ENCODE peak calls at places on chromosomes 4 and X, in eight cellular contexts. One of them, this sample, is unnamed.

GRCh38 chr4:166318810-166319525 is 445.9 kb downstream of the TLL1 start:
- DNase-seq in OCI-LY7: no peak
- DNase-seq in small intestine: no peak
- DNase-seq in PC-3: peak; percentile 77
- DNase-seq in PC-9: no peak
- DNase-seq in IMR-90: peak; percentile 0
- DNase-seq in K562: no peak
- DNase-seq in heart left ventricle: no peak
- DNase-seq in this sample: peak; percentile 62

GRCh38 chrX:363621-364375 is 22.9 kb downstream of the PPP2R3B start:
- DNase-seq in small intestine: no peak
- DNase-seq in PC-3: no peak
- DNase-seq in K562: no peak
- DNase-seq in heart left ventricle: no peak
- DNase-seq in OCI-LY7: no peak
- DNase-seq in PC-9: no peak
- DNase-seq in IMR-90: no peak
- DNase-seq in this sample: no peak

GRCh38 chr4:80812145-80812544 is 218.4 kb upstream of the BMP3 start:
- DNase-seq in K562: no peak
- DNase-seq in small intestine: no peak
- DNase-seq in heart left ventricle: no peak
- DNase-seq in OCI-LY7: peak; percentile 45
- DNase-seq in PC-9: no peak
- DNase-seq in PC-3: no peak
- DNase-seq in IMR-90: no peak
- DNase-seq in this sample: no peak

GRCh38 chr4:170259631-170260153 is 169.9 kb upstream of the AADAT start:
- DNase-seq in IMR-90: peak; percentile 60
- DNase-seq in small intestine: peak; percentile 88
- DNase-seq in K562: peak; percentile 53
- DNase-seq in PC-3: peak; percentile 92
- DNase-seq in PC-9: peak; percentile 63
- DNase-seq in OCI-LY7: peak; percentile 88
- DNase-seq in heart left ventricle: peak; percentile 23
- DNase-seq in this sample: peak; percentile 88

GRCh38 chr4:175469519-175469918 is 342.5 kb downstream of the GPM6A start:
- DNase-seq in PC-9: peak; percentile 37
- DNase-seq in small intestine: no peak
- DNase-seq in IMR-90: peak; percentile 21
- DNase-seq in OCI-LY7: no peak
- DNase-seq in K562: no peak
- DNase-seq in PC-3: peak; percentile 70
- DNase-seq in heart left ventricle: no peak
- DNase-seq in this sample: peak; percentile 52

GRCh38 chr4:7238300-7238960 is 46.1 kb downstream of the SORCS2 start:
- DNase-seq in PC-3: no peak
- DNase-seq in IMR-90: no peak
- DNase-seq in K562: peak; percentile 31
- DNase-seq in OCI-LY7: peak; percentile 14
- DNase-seq in PC-9: no peak
- DNase-seq in heart left ventricle: no peak
- DNase-seq in small intestine: no peak
- DNase-seq in this sample: no peak

GRCh38 chr4:48078862-48079655 is 55.0 kb downstream of the TXK start:
- DNase-seq in small intestine: no peak
- DNase-seq in PC-3: peak; percentile 54
- DNase-seq in K562: no peak
- DNase-seq in IMR-90: no peak
- DNase-seq in PC-9: no peak
- DNase-seq in heart left ventricle: no peak
- DNase-seq in OCI-LY7: no peak
- DNase-seq in this sample: no peak

GRCh38 chr4:175874290-175874689 is 62.2 kb upstream of the GPM6A start:
- DNase-seq in small intestine: no peak
- DNase-seq in heart left ventricle: no peak
- DNase-seq in PC-3: no peak
- DNase-seq in PC-9: no peak
- DNase-seq in K562: no peak
- DNase-seq in OCI-LY7: peak; percentile 8
- DNase-seq in IMR-90: no peak
- DNase-seq in this sample: no peak

GRCh38 chrX:39750798-39751197 is 347.0 kb downstream of the BCOR start:
- DNase-seq in heart left ventricle: no peak
- DNase-seq in IMR-90: no peak
- DNase-seq in PC-9: no peak
- DNase-seq in OCI-LY7: no peak
- DNase-seq in small intestine: no peak
- DNase-seq in PC-3: no peak
- DNase-seq in K562: no peak
- DNase-seq in this sample: no peak

GRCh38 chr4:102478186-102478585 is 23.0 kb upstream of the NFKB1 start:
- DNase-seq in heart left ventricle: no peak
- DNase-seq in OCI-LY7: no peak
- DNase-seq in small intestine: no peak
- DNase-seq in PC-9: peak; percentile 39
- DNase-seq in PC-3: no peak
- DNase-seq in IMR-90: no peak
- DNase-seq in K562: no peak
- DNase-seq in this sample: no peak

GRCh38 chr4:44791842-44792241 is 65.5 kb upstream of the GNPDA2 start:
- DNase-seq in K562: no peak
- DNase-seq in heart left ventricle: no peak
- DNase-seq in IMR-90: no peak
- DNase-seq in PC-3: no peak
- DNase-seq in PC-9: no peak
- DNase-seq in OCI-LY7: no peak
- DNase-seq in small intestine: no peak
- DNase-seq in this sample: no peak

GRCh38 chr4:52799813-52800212 is 48.6 kb upstream of the ERVMER34-1 start:
- DNase-seq in heart left ventricle: no peak
- DNase-seq in small intestine: no peak
- DNase-seq in PC-3: no peak
- DNase-seq in IMR-90: no peak
- DNase-seq in K562: no peak
- DNase-seq in OCI-LY7: no peak
- DNase-seq in PC-9: no peak
- DNase-seq in this sample: no peak

GRCh38 chr4:22607382-22607781 is 85.4 kb upstream of the GBA3 start:
- DNase-seq in small intestine: peak; percentile 55
- DNase-seq in PC-3: peak; percentile 62
- DNase-seq in K562: no peak
- DNase-seq in heart left ventricle: peak; percentile 29
- DNase-seq in PC-9: peak; percentile 31
- DNase-seq in IMR-90: peak; percentile 31
- DNase-seq in OCI-LY7: peak; percentile 31
- DNase-seq in this sample: peak; percentile 52

GRCh38 chr4:15913631-15913970 is 24.9 kb downstream of the FGFBP1 start:
- DNase-seq in PC-3: peak; percentile 94
- DNase-seq in OCI-LY7: no peak
- DNase-seq in PC-9: peak; percentile 42
- DNase-seq in small intestine: peak; percentile 17
- DNase-seq in heart left ventricle: no peak
- DNase-seq in IMR-90: peak; percentile 97
- DNase-seq in K562: no peak
- DNase-seq in this sample: peak; percentile 92

GRCh38 chr4:153141238-153141637 is 63.0 kb upstream of the TRIM2 start:
- DNase-seq in K562: no peak
- DNase-seq in OCI-LY7: no peak
- DNase-seq in heart left ventricle: no peak
- DNase-seq in PC-9: no peak
- DNase-seq in PC-3: no peak
- DNase-seq in IMR-90: no peak
- DNase-seq in small intestine: no peak
- DNase-seq in this sample: no peak

GRCh38 chrX:140273921-140274320 is 230.9 kb downstream of the SOX3 start:
- DNase-seq in K562: no peak
- DNase-seq in PC-3: no peak
- DNase-seq in PC-9: no peak
- DNase-seq in OCI-LY7: no peak
- DNase-seq in IMR-90: no peak
- DNase-seq in small intestine: no peak
- DNase-seq in heart left ventricle: no peak
- DNase-seq in this sample: no peak

GRCh38 chr4:28225005-28225404 is 1364.4 kb downstream of the STIM2 start:
- DNase-seq in PC-3: peak; percentile 62
- DNase-seq in OCI-LY7: peak; percentile 6
- DNase-seq in K562: no peak
- DNase-seq in small intestine: no peak
- DNase-seq in heart left ventricle: no peak
- DNase-seq in PC-9: peak; percentile 18
- DNase-seq in IMR-90: peak; percentile 67
- DNase-seq in this sample: peak; percentile 68

GRCh38 chr4:139144911-139145551 is 32.0 kb downstream of the ELF2 start:
- DNase-seq in OCI-LY7: no peak
- DNase-seq in K562: no peak
- DNase-seq in PC-9: peak; percentile 12
- DNase-seq in PC-3: no peak
- DNase-seq in small intestine: peak; percentile 7
- DNase-seq in heart left ventricle: no peak
- DNase-seq in IMR-90: no peak
- DNase-seq in this sample: no peak

GRCh38 chr4:109730294-109731051 is 603 bp upstream of the PLA2G12A start:
- DNase-seq in PC-9: peak; percentile 65
- DNase-seq in OCI-LY7: no peak
- DNase-seq in small intestine: peak; percentile 74
- DNase-seq in heart left ventricle: peak; percentile 51
- DNase-seq in PC-3: peak; percentile 52
- DNase-seq in IMR-90: peak; percentile 56
- DNase-seq in K562: peak; percentile 53
- DNase-seq in this sample: peak; percentile 82

GRCh38 chrX:115892056-115892708 is 278.4 kb upstream of the AGTR2 start:
- DNase-seq in PC-3: peak; percentile 37
- DNase-seq in OCI-LY7: no peak
- DNase-seq in IMR-90: no peak
- DNase-seq in PC-9: no peak
- DNase-seq in small intestine: peak; percentile 92
- DNase-seq in K562: no peak
- DNase-seq in heart left ventricle: no peak
- DNase-seq in this sample: peak; percentile 13

GRCh38 chr4:121226362-121226761 is 62.2 kb upstream of the TNIP3 start:
- DNase-seq in IMR-90: no peak
- DNase-seq in small intestine: no peak
- DNase-seq in PC-9: no peak
- DNase-seq in heart left ventricle: no peak
- DNase-seq in OCI-LY7: no peak
- DNase-seq in PC-3: no peak
- DNase-seq in K562: no peak
- DNase-seq in this sample: no peak

GRCh38 chr4:153297116-153297515 is 47.4 kb upstream of the MND1 start:
- DNase-seq in PC-9: peak; percentile 2
- DNase-seq in PC-3: no peak
- DNase-seq in small intestine: no peak
- DNase-seq in OCI-LY7: no peak
- DNase-seq in heart left ventricle: no peak
- DNase-seq in K562: no peak
- DNase-seq in IMR-90: no peak
- DNase-seq in this sample: peak; percentile 15

GRCh38 chrX:97628807-97629596 is 745.3 kb downstream of the RPA4 start:
- DNase-seq in K562: no peak
- DNase-seq in PC-3: no peak
- DNase-seq in heart left ventricle: no peak
- DNase-seq in PC-9: no peak
- DNase-seq in small intestine: peak; percentile 7
- DNase-seq in OCI-LY7: no peak
- DNase-seq in IMR-90: no peak
- DNase-seq in this sample: no peak

GRCh38 chr4:10706236-10706635 is 21.7 kb upstream of the CLNK start:
- DNase-seq in IMR-90: peak; percentile 23
- DNase-seq in heart left ventricle: no peak
- DNase-seq in K562: no peak
- DNase-seq in PC-9: no peak
- DNase-seq in OCI-LY7: no peak
- DNase-seq in small intestine: no peak
- DNase-seq in PC-3: no peak
- DNase-seq in this sample: no peak

GRCh38 chr4:140240237-140240636 is 86.3 kb upstream of the MAML3 start:
- DNase-seq in heart left ventricle: no peak
- DNase-seq in OCI-LY7: no peak
- DNase-seq in IMR-90: no peak
- DNase-seq in K562: no peak
- DNase-seq in PC-9: no peak
- DNase-seq in PC-3: no peak
- DNase-seq in small intestine: no peak
- DNase-seq in this sample: no peak
- H3K4me1 ChIP-seq in heart left ventricle: peaks cover 12% of the 10 kb centered on the region
- H3K4me1 ChIP-seq in OCI-LY7: peaks cover 29% of the 10 kb centered on the region
- H3K4me1 ChIP-seq in IMR-90: peaks cover 18% of the 10 kb centered on the region
- H3K4me1 ChIP-seq in K562: no peaks in the 10 kb centered on the region
- H3K4me1 ChIP-seq in PC-9: no peaks in the 10 kb centered on the region
- H3K4me1 ChIP-seq in PC-3: peaks cover 20% of the 10 kb centered on the region
- H3K4me1 ChIP-seq in small intestine: peaks cover 3% of the 10 kb centered on the region
- H3K4me1 ChIP-seq in this sample: peaks cover 27% of the 10 kb centered on the region

GRCh38 chr4:70709551-70710080 is 12.1 kb upstream of the RUFY3 start:
- DNase-seq in heart left ventricle: no peak
- DNase-seq in PC-3: peak; percentile 73
- DNase-seq in small intestine: no peak
- DNase-seq in IMR-90: no peak
- DNase-seq in PC-9: no peak
- DNase-seq in OCI-LY7: no peak
- DNase-seq in K562: no peak
- DNase-seq in this sample: no peak
- H3K4me1 ChIP-seq in heart left ventricle: peaks cover 5% of the 10 kb centered on the region
- H3K4me1 ChIP-seq in PC-3: peaks cover 26% of the 10 kb centered on the region
- H3K4me1 ChIP-seq in small intestine: peaks cover 9% of the 10 kb centered on the region
- H3K4me1 ChIP-seq in IMR-90: peaks cover 4% of the 10 kb centered on the region
- H3K4me1 ChIP-seq in PC-9: peaks cover 13% of the 10 kb centered on the region
- H3K4me1 ChIP-seq in OCI-LY7: peaks cover 60% of the 10 kb centered on the region
- H3K4me1 ChIP-seq in K562: peaks cover 37% of the 10 kb centered on the region
- H3K4me1 ChIP-seq in this sample: peaks cover 16% of the 10 kb centered on the region

GRCh38 chr4:42641696-42642095 is 15.2 kb downstream of the ATP8A1 start:
- DNase-seq in PC-9: no peak
- DNase-seq in small intestine: peak; percentile 51
- DNase-seq in PC-3: no peak
- DNase-seq in heart left ventricle: no peak
- DNase-seq in OCI-LY7: no peak
- DNase-seq in IMR-90: no peak
- DNase-seq in K562: no peak
- DNase-seq in this sample: no peak
- H3K4me1 ChIP-seq in PC-9: no peaks in the 10 kb centered on the region
- H3K4me1 ChIP-seq in small intestine: peaks cover 17% of the 10 kb centered on the region
- H3K4me1 ChIP-seq in PC-3: peaks cover 7% of the 10 kb centered on the region
- H3K4me1 ChIP-seq in heart left ventricle: no peaks in the 10 kb centered on the region
- H3K4me1 ChIP-seq in OCI-LY7: peaks cover 97% of the 10 kb centered on the region
- H3K4me1 ChIP-seq in IMR-90: no peaks in the 10 kb centered on the region
- H3K4me1 ChIP-seq in K562: no peaks in the 10 kb centered on the region
- H3K4me1 ChIP-seq in this sample: no peaks in the 10 kb centered on the region

DNA sequence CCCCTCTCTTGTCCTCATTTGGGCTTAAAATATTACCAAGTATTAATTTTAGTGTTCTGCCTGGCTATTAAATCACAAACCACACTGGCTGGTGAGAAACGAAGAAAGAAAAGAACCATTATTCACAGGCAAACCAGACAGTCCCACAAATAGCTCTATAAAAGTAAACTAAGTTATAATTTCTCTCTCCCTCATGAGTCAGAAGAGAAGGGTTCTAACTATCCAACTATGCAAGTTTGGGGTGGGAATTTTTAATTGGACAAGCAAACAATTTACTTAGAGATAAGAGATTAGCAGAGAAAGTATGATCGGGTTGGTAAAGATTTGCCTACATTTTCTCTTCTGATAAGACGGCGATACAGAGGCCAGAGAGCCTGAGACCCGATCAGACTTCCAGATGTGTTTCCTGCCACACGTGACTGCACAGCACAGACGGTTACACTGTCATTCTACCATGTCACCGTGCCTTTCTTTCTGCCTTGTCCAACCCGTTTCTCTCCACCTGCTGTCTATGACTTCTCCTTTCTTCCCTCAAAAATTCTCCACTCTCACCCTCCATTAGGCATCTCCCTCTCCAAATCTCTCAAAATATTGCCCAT is 52.3 kb downstream of the MEPE start:
- DNase-seq in heart left ventricle: no peak
- DNase-seq in IMR-90: no peak
- DNase-seq in PC-3: no peak
- DNase-seq in PC-9: no peak
- DNase-seq in small intestine: no peak
- DNase-seq in K562: no peak
- DNase-seq in OCI-LY7: peak; percentile 50
- DNase-seq in this sample: no peak
- H3K4me1 ChIP-seq in heart left ventricle: no peaks in the 10 kb centered on the region
- H3K4me1 ChIP-seq in IMR-90: no peaks in the 10 kb centered on the region
- H3K4me1 ChIP-seq in PC-3: no peaks in the 10 kb centered on the region
- H3K4me1 ChIP-seq in PC-9: no peaks in the 10 kb centered on the region
- H3K4me1 ChIP-seq in small intestine: no peaks in the 10 kb centered on the region
- H3K4me1 ChIP-seq in K562: no peaks in the 10 kb centered on the region
- H3K4me1 ChIP-seq in OCI-LY7: peaks cover 20% of the 10 kb centered on the region
- H3K4me1 ChIP-seq in this sample: no peaks in the 10 kb centered on the region